ENCODE peak calls at places on chromosomes 12 and 14, in ten cellular contexts. O is Karpas-422, D is GM23248, X is endodermal cell, U is DND-41, B is fibroblast of lung, W is NT2/D1, L is HCT116, G is colonic mucosa, R is HepG2. E is an unnamed sample.

GRCh38 chr14:58014778-58015177 is 137.2 kb downstream of the ARMH4 start:
- DNase-seq in O (no peak), D (no peak), X (no peak), U (no peak), B (no peak), W (no peak), L (no peak), G (no peak), R (no peak), E (no peak)

GRCh38 chr12:26523708-26524150 is 309.3 kb downstream of the ITPR2 start:
- DNase-seq in O (no peak), D (peak), X (no peak), U (no peak), B (peak), W (no peak), L (no peak), G (peak), R (no peak), E (peak)

GRCh38 chr12:111976291-111976690 is 36.7 kb downstream of the TMEM116 start:
- DNase-seq in O (no peak), D (no peak), X (no peak), U (no peak), B (no peak), W (no peak), L (no peak), G (no peak), R (no peak), E (peak)

GRCh38 chr14:68291820-68292219 is 472.2 kb downstream of the RAD51B start:
- DNase-seq in O (no peak), D (no peak), X (peak), U (no peak), B (no peak), W (peak), L (peak), G (no peak), R (peak), E (no peak)

GRCh38 chr12:30696486-30696885 is 817 bp upstream of the IPO8 start:
- DNase-seq in O (no peak), D (no peak), X (peak), U (no peak), B (no peak), W (no peak), L (no peak), G (no peak), R (no peak), E (no peak)

GRCh38 chr14:59852350-59852749 is 18.2 kb downstream of the RTN1 start:
- DNase-seq in O (no peak), D (no peak), X (no peak), U (no peak), B (no peak), W (no peak), L (no peak), G (no peak), R (no peak), E (no peak)

GRCh38 chr12:66304296-66304915 is 2.1 kb downstream of the HELB start:
- DNase-seq in O (no peak), D (no peak), X (no peak), U (no peak), B (no peak), W (no peak), L (no peak), G (no peak), R (no peak), E (no peak)

GRCh38 chr12:119857036-119857435 is 20.1 kb downstream of the CIT start:
- DNase-seq in O (no peak), D (peak), X (no peak), U (no peak), B (no peak), W (no peak), L (no peak), G (no peak), R (no peak), E (no peak)

GRCh38 chr12:1660304-1661187 is 30.3 kb upstream of the ADIPOR2 start:
- DNase-seq in O (no peak), D (peak), X (peak), U (no peak), B (peak), W (no peak), L (no peak), G (peak), R (peak), E (peak)

GRCh38 chr12:38547586-38547985 is 231.0 kb downstream of the ALG10B start:
- DNase-seq in O (no peak), D (no peak), X (no peak), U (no peak), B (no peak), W (no peak), L (no peak), G (no peak), R (no peak), E (no peak)

GRCh38 chr12:123106640-123107359 is 44.1 kb downstream of the PITPNM2 start:
- DNase-seq in O (no peak), D (no peak), X (peak), U (peak), B (no peak), W (no peak), L (no peak), G (peak), R (no peak), E (no peak)

GRCh38 chr14:72781476-72782181 is 112.3 kb downstream of the DPF3 start:
- DNase-seq in O (no peak), D (peak), X (peak), U (no peak), B (peak), W (no peak), L (no peak), G (peak), R (peak), E (peak)

GRCh38 chr12:48084066-48084465 is 21.8 kb downstream of the SENP1 start:
- DNase-seq in O (peak), D (peak), X (no peak), U (no peak), B (peak), W (no peak), L (no peak), G (no peak), R (no peak), E (peak)

GRCh38 chr14:81350344-81351096 is 49.6 kb downstream of the STON2 start:
- DNase-seq in O (no peak), D (no peak), X (no peak), U (no peak), B (no peak), W (no peak), L (no peak), G (no peak), R (no peak), E (no peak)

GRCh38 chr14:104388631-104389325 is 190.8 kb upstream of the C14orf180 start:
- DNase-seq in O (no peak), D (no peak), X (peak), U (no peak), B (no peak), W (no peak), L (no peak), G (no peak), R (no peak), E (no peak)

GRCh38 chr14:34359423-34360120 is 102.5 kb downstream of the SPTSSA start:
- DNase-seq in O (no peak), D (no peak), X (no peak), U (peak), B (no peak), W (no peak), L (no peak), G (peak), R (no peak), E (peak)

GRCh38 chr12:100138048-100138907 is 4.4 kb downstream of the BLTP3B start:
- DNase-seq in O (peak), D (peak), X (no peak), U (no peak), B (peak), W (no peak), L (no peak), G (no peak), R (no peak), E (peak)

GRCh38 chr12:59404109-59404650 is 191.6 kb upstream of the SLC16A7 start:
- DNase-seq in O (no peak), D (no peak), X (no peak), U (no peak), B (peak), W (no peak), L (no peak), G (no peak), R (no peak), E (no peak)

GRCh38 chr12:25135531-25136154 is 59.3 kb downstream of the DNAI7 start:
- DNase-seq in O (peak), D (no peak), X (peak), U (no peak), B (no peak), W (peak), L (peak), G (no peak), R (peak), E (peak)

GRCh38 chr12:124734224-124734788 is 129.4 kb downstream of the SCARB1 start:
- DNase-seq in O (no peak), D (no peak), X (peak), U (no peak), B (peak), W (peak), L (no peak), G (no peak), R (peak), E (peak)

GRCh38 chr14:92938890-92939671 is 16.1 kb downstream of the CHGA start:
- DNase-seq in O (no peak), D (no peak), X (no peak), U (no peak), B (no peak), W (no peak), L (no peak), G (no peak), R (no peak), E (no peak)

GRCh38 chr12:3680919-3681594 is 71.9 kb downstream of the CRACR2A start:
- DNase-seq in O (peak), D (no peak), X (no peak), U (no peak), B (peak), W (no peak), L (no peak), G (peak), R (no peak), E (no peak)

GRCh38 chr12:19430988-19431387 is 8.3 kb upstream of the AEBP2 start:
- DNase-seq in O (no peak), D (peak), X (no peak), U (no peak), B (peak), W (no peak), L (no peak), G (no peak), R (no peak), E (no peak)

GRCh38 chr12:34388636-34389377 is 366.5 kb downstream of the ALG10 start:
- DNase-seq in O (no peak), D (no peak), X (no peak), U (no peak), B (no peak), W (no peak), L (no peak), G (no peak), R (no peak), E (no peak)

GRCh38 chr14:59189281-59189821 is 884 bp downstream of the DAAM1 start:
- DNase-seq in O (peak), D (peak), X (peak), U (peak), B (no peak), W (no peak), L (no peak), G (peak), R (no peak), E (no peak)

GRCh38 chr14:100582496-100583165 is 4.6 kb downstream of the BEGAIN start:
- DNase-seq in O (no peak), D (no peak), X (peak), U (no peak), B (no peak), W (no peak), L (no peak), G (no peak), R (no peak), E (no peak)

GRCh38 chr14:100583245-100583644 is 4.0 kb downstream of the BEGAIN start:
- DNase-seq in O (no peak), D (no peak), X (no peak), U (no peak), B (no peak), W (no peak), L (no peak), G (no peak), R (no peak), E (no peak)

GRCh38 chr14:100585448-100586152 is 1.6 kb downstream of the BEGAIN start:
- DNase-seq in O (no peak), D (no peak), X (peak), U (no peak), B (no peak), W (no peak), L (no peak), G (no peak), R (no peak), E (no peak)

GRCh38 chr14:100586153-100586519 is 1.1 kb downstream of the BEGAIN start:
- DNase-seq in O (no peak), D (peak), X (no peak), U (no peak), B (no peak), W (no peak), L (no peak), G (no peak), R (no peak), E (no peak)

DNA sequence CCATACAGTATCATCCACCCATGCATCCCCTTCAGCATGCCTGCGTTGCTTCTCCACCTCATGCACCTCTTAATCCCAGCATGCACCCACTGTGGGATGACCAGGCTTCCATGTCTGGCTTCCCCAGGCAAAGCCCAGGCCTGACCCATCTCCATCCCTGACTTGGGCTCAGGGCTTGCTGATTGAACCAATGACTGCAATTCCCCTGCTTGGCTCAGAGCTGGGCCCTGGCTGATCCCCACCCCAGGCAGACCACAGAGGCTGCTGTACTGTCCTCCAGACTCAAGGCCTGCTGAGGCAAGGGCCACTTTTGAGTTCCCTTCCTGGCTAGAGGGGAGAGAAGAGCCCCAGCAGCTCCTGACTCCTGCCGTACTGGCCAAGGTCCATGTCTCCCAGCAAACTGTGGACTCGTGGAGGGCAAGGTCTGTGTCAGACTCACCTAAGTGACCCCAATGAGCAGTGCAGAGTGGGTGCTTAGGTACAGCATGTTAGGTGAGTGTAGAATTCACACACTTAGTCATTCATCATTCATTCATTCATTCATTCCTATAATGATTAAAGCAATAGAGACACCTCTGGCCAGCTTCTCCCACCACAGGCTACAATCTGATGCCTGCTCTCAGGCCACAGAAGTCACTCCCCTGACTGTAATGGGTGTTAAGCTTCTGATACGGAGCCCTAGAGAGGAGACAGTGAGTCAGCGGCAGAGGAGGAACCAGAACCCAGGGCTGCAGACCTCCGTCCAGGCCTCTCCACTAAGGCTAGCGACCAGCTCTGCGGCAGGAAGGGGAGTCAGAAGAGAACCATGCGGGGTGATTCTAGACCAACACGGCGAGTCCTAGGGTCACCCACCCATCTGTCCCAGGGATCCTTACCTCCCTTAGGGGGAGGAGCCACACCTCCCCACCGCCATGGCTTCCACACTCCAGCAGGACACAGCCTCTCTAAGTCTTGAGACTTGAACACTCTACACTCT is 2.9 kb downstream of the BEGAIN start:
- DNase-seq in O (no peak), D (no peak), X (peak), U (no peak), B (no peak), W (no peak), L (no peak), G (no peak), R (no peak), E (no peak)
- H3K9ac ChIP-seq in O (no peak), D (no peak), X (no peak), U (no peak), B (no peak), W (no peak), L (no peak), G (no peak), R (no peak), E (no peak)

GRCh38 chr12:14810953-14811483 is 3.0 kb downstream of the SMCO3 start:
- DNase-seq in O (no peak), D (peak), X (peak), U (peak), B (peak), W (no peak), L (no peak), G (peak), R (peak), E (peak)

GRCh38 chr12:14811486-14811885 is 2.5 kb downstream of the SMCO3 start:
- DNase-seq in O (no peak), D (no peak), X (no peak), U (no peak), B (no peak), W (no peak), L (no peak), G (no peak), R (no peak), E (no peak)

GRCh38 chr12:14810167-14810952 is 3.6 kb downstream of the SMCO3 start:
- DNase-seq in O (no peak), D (no peak), X (no peak), U (no peak), B (no peak), W (no peak), L (no peak), G (no peak), R (no peak), E (no peak)

GRCh38 chr12:14814082-14814481 is at the start of gene SMCO3:
- DNase-seq in O (no peak), D (peak), X (no peak), U (no peak), B (no peak), W (no peak), L (no peak), G (no peak), R (no peak), E (no peak)
- H3K9ac ChIP-seq in O (no peak), D (no peak), X (no peak), U (no peak), B (no peak), W (no peak), L (no peak), G (no peak), R (no peak), E (peak)

DNA sequence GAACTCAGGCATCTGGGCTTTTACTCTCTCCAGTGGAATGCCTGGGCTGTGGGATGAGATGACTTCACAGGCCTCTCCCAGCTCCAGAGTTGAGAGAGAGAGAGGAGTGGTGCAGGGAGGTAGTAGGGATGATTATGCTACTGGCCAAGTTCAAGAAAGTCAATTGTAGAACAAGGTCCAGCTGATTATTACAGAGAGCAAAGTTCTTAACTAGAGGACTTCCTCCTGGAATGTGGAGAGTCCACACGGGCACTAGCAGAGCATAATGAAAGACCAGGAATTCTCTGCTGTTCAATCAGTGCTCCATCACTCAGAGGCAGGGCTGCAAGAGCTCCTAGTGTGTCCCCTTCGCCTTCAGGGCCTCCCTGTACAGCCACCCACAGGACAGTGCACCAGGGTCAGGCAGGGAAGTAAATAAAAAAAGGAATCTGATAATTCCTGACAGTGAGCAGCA is 651 bp upstream of the EMP1 start:
- DNase-seq in O (no peak), D (peak), X (no peak), U (no peak), B (peak), W (no peak), L (no peak), G (peak), R (no peak), E (peak)
- H3K9ac ChIP-seq in O (no peak), D (peak), X (no peak), U (no peak), B (peak), W (no peak), L (peak), G (peak), R (no peak), E (peak)

GRCh38 chr12:46364777-46365580 is 7.6 kb downstream of the SLC38A2 start:
- DNase-seq in O (no peak), D (peak), X (no peak), U (no peak), B (peak), W (no peak), L (no peak), G (peak), R (peak), E (peak)
- H3K9ac ChIP-seq in O (no peak), D (peak), X (no peak), U (no peak), B (no peak), W (no peak), L (no peak), G (no peak), R (peak), E (peak)

DNA sequence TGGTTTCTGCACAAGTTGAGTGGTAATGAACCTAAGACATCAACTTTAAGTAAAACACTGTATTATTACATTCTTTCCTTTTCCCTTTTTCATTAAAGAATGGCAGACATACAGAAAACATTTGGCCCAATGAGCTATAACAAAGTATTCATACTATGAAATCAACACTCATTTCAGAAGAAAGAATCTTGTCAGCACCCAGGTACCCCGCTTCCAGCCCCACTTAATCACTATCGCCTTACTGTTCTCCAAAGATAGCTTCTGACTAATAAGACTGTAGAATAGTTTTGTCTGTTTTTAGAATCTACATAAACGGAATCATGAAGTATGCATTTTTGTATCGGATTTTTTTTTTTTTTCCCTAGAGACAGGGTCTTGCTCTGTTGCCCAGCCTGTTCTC is 9.5 kb downstream of the CNTN1 start:
- DNase-seq in O (no peak), D (no peak), X (no peak), U (no peak), B (no peak), W (no peak), L (no peak), G (no peak), R (no peak), E (no peak)
- H3K9ac ChIP-seq in O (no peak), D (no peak), X (no peak), U (no peak), B (no peak), W (no peak), L (no peak), G (no peak), R (no peak), E (no peak)

GRCh38 chr12:113246478-113247122 is 25.3 kb downstream of the TPCN1 start:
- DNase-seq in O (no peak), D (no peak), X (peak), U (no peak), B (no peak), W (no peak), L (no peak), G (no peak), R (peak), E (no peak)
- H3K9ac ChIP-seq in O (no peak), D (peak), X (no peak), U (no peak), B (no peak), W (no peak), L (peak), G (peak), R (peak), E (peak)

DNA sequence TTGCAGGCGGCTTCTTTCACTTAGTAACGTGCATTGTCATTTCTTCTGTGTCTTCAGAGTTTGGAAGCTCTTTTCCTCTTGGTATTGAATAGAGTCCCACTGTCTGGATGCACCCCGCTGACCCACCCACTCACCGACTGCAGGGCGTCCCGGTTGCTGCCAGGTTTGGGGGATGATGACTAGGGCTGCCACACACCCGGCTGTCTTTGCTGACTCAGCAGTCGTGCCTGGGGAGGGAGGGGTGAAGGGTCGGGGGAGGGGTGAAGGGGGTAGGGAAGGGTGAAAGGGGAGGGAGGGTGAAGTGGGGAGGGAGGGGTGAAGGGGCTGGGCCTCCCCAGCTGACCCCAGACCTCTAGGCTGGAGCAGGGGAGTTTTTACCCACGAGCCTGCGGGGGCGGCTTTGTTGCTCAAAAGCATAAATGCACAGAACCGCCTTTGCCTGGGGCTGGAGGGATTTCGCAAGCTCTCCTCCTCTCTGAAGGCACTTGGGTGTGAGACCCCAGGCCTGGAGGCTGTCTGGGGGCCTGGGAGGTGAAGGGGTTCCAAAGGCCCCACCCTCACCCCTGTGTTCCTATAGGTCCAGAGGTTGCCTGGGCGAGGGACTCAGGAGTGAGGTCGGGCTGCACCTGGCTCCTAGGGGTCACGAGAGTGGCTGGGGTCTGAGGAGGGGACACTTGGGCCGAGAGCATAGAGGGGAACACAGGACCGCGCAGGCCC is 31.3 kb upstream of the ULK1 start:
- DNase-seq in O (no peak), D (peak), X (peak), U (no peak), B (peak), W (no peak), L (no peak), G (no peak), R (no peak), E (peak)
- H3K9ac ChIP-seq in O (no peak), D (peak), X (no peak), U (no peak), B (no peak), W (peak), L (no peak), G (no peak), R (peak), E (no peak)